ENCODE peak calls at places on chromosomes 7 and 10, in seven cellular contexts. S is endodermal cell, K is fibroblast of pulmonary artery, L is AG10803, R is GM12878, Q is AG04449, G is left lung. O is an unnamed sample.

GRCh38 chr10:69180525-69181204 is 631 bp downstream of the SUPV3L1 start:
- DNase-seq in S (no peak), K (peak), L (peak), R (no peak), Q (no peak), G (peak), O (no peak)

GRCh38 chr10:123262456-123262855 is 108.3 kb downstream of the BUB3 start:
- DNase-seq in S (no peak), K (no peak), L (no peak), R (no peak), Q (no peak), G (no peak), O (no peak)

GRCh38 chr7:22200238-22200637 is 156.7 kb downstream of the RAPGEF5 start:
- DNase-seq in S (no peak), K (no peak), L (no peak), R (no peak), Q (no peak), G (no peak), O (no peak)

GRCh38 chr10:121536271-121536918 is 61.8 kb downstream of the FGFR2 start:
- DNase-seq in S (no peak), K (no peak), L (no peak), R (no peak), Q (no peak), G (no peak), O (no peak)

GRCh38 chr7:143351060-143351459 is 11.5 kb downstream of the FAM131B start:
- DNase-seq in S (no peak), K (no peak), L (no peak), R (no peak), Q (no peak), G (no peak), O (no peak)

GRCh38 chr7:128869138-128869943 is 6.7 kb downstream of the ATP6V1F start:
- DNase-seq in S (peak), K (peak), L (no peak), R (no peak), Q (no peak), G (peak), O (no peak)

GRCh38 chr10:104327745-104328635 is 10.3 kb downstream of the ITPRIP start:
- DNase-seq in S (peak), K (peak), L (peak), R (no peak), Q (no peak), G (peak), O (peak)

GRCh38 chr7:107854989-107855388 is 36.0 kb upstream of the DLD start:
- DNase-seq in S (no peak), K (peak), L (peak), R (no peak), Q (no peak), G (no peak), O (no peak)

GRCh38 chr10:50033481-50033880 is 34.3 kb upstream of the WASHC2A start:
- DNase-seq in S (no peak), K (peak), L (peak), R (no peak), Q (peak), G (no peak), O (peak)

GRCh38 chr7:7385421-7385820 is 150.3 kb downstream of the COL28A1 start:
- DNase-seq in S (no peak), K (no peak), L (no peak), R (no peak), Q (no peak), G (no peak), O (no peak)

GRCh38 chr7:3042301-3042700 is 1.4 kb downstream of the CARD11 start:
- DNase-seq in S (no peak), K (no peak), L (no peak), R (no peak), Q (no peak), G (no peak), O (no peak)

GRCh38 chr10:13337827-13338196 is 10.3 kb downstream of the SEPHS1 start:
- DNase-seq in S (no peak), K (no peak), L (no peak), R (no peak), Q (no peak), G (no peak), O (no peak)

GRCh38 chr10:103855424-103855823 is at the start of gene SH3PXD2A:
- DNase-seq in S (peak), K (no peak), L (peak), R (no peak), Q (no peak), G (no peak), O (no peak)

GRCh38 chr10:43076876-43077420 is at the start of gene RET:
- DNase-seq in S (peak), K (no peak), L (no peak), R (no peak), Q (no peak), G (peak), O (no peak)

GRCh38 chr7:15323545-15323944 is 238.3 kb downstream of the AGMO start:
- DNase-seq in S (no peak), K (peak), L (peak), R (no peak), Q (no peak), G (no peak), O (no peak)

GRCh38 chr10:99544322-99544721 is 11.6 kb downstream of the NKX2-3 start:
- DNase-seq in S (no peak), K (no peak), L (no peak), R (no peak), Q (no peak), G (no peak), O (no peak)

GRCh38 chr10:90274721-90275468 is 573.5 kb downstream of the KIF20B start:
- DNase-seq in S (no peak), K (no peak), L (no peak), R (no peak), Q (no peak), G (no peak), O (no peak)

DNA sequence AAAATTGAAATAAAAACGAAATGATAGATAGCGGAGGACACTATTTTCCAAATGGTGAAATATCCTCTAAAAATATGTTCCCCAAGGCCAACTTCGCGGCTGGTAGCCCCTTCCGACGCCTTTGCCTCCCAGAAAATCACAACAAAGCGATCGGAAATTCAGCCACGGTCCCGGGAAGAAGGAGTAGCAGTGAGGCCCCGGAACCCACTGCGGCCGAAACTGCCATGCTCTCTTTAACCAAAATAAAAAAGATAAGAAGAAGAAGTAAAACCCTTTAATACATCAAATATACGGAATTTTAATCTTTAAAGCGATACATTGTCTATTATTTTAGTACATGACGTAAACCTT is 4.0 kb downstream of the ZNF503 start:
- DNase-seq in S (no peak), K (no peak), L (no peak), R (no peak), Q (no peak), G (no peak), O (no peak)
- H3K4me3 ChIP-seq in S (peak), K (peak), L (peak), R (no peak), Q (peak), G (peak), O (peak)

DNA sequence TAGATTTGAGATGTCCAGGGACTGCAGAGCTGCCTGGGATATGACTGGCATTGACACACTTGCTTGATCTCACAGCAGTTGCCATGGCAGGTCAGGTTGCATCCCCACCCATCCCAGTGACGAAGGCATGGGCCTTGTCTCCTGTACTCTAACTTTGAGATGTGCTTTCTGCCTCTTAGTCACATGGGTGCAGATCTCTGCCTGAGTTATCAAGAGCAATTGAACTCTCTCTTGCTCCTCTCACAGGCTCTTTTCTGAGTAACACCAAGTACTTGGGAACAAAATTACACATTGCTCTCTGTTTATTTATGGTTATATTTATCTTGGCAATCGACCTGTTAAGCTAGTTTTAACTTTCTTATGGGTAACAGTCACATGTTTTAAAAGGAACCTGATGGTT is 237.3 kb downstream of the NSUN6 start:
- DNase-seq in S (no peak), K (no peak), L (no peak), R (no peak), Q (no peak), G (no peak), O (no peak)
- H3K4me3 ChIP-seq in S (no peak), K (no peak), L (no peak), R (no peak), Q (no peak), G (no peak), O (no peak)

DNA sequence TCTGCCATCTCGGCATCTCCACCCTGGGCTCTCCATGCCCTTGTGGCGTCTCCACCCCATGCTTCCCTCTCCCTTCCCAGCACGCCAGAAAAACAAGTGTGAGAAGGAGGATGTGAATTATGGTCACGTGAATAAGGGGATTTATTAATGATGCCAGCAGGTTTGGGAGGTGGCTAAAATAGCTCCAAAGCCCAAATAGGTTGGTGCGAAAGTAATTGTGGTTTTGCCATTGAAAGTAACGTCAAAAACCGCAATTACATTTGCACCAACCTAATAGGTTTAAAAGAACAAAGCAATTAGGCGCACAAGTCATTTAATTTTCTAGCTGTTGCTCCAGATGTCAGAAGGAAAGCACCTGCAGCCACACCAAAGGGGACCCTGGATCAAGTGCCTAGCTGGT is 224.4 kb upstream of the PPP2R2D start:
- DNase-seq in S (no peak), K (no peak), L (no peak), R (no peak), Q (no peak), G (no peak), O (no peak)
- H3K4me3 ChIP-seq in S (no peak), K (no peak), L (no peak), R (no peak), Q (no peak), G (no peak), O (no peak)

GRCh38 chr7:1557771-1558170 is 1.8 kb upstream of the TMEM184A start:
- DNase-seq in S (no peak), K (no peak), L (no peak), R (no peak), Q (no peak), G (no peak), O (no peak)

GRCh38 chr7:1554332-1555045 is 1.5 kb downstream of the TMEM184A start:
- DNase-seq in S (no peak), K (no peak), L (no peak), R (no peak), Q (no peak), G (peak), O (no peak)

GRCh38 chr7:1557006-1557405 is 1.0 kb upstream of the TMEM184A start:
- DNase-seq in S (no peak), K (no peak), L (no peak), R (no peak), Q (no peak), G (peak), O (no peak)

GRCh38 chr7:1555046-1555812 is 776 bp downstream of the TMEM184A start:
- DNase-seq in S (peak), K (peak), L (peak), R (no peak), Q (peak), G (peak), O (peak)

GRCh38 chr7:1555813-1556540 is at the start of gene TMEM184A:
- DNase-seq in S (peak), K (no peak), L (no peak), R (no peak), Q (no peak), G (peak), O (no peak)
- H3K4me3 ChIP-seq in S (no peak), K (no peak), L (no peak), R (no peak), Q (peak), G (no peak), O (no peak)